ENCODE peak calls at places on chromosomes 6 and 20, in four cellular contexts. D is NCI-H1105 treated with DMSO at 0.1 percent for 48 hours, R is AML-193, K is amniotic stem cell. V is an unnamed sample.

GRCh38 chr20:23291575-23292240 is 58.9 kb upstream of the NXT1 start:
- DNase-seq in K (no peak), D (no peak), R (no peak), V (no peak)

GRCh38 chr6:13917141-13917540 is 7.6 kb upstream of the RNF182 start:
- DNase-seq in R (no peak), K (no peak), D (no peak), V (no peak)

GRCh38 chr6:24500683-24501082 is 5.9 kb downstream of the ALDH5A1 start:
- DNase-seq in K (no peak), D (no peak), R (no peak), V (no peak)

GRCh38 chr6:163347021-163347446 is 67.5 kb upstream of the QKI start:
- DNase-seq in R (no peak), K (no peak), D (no peak), V (no peak)

GRCh38 chr6:45116714-45117410 is 211.3 kb upstream of the RUNX2 start:
- DNase-seq in K (peak), R (no peak), D (no peak), V (peak)

GRCh38 chr20:20713244-20713765 is 861 bp upstream of the RALGAPA2 start:
- DNase-seq in D (no peak), K (no peak), R (no peak), V (no peak)

GRCh38 chr6:127069659-127070279 is 48.7 kb upstream of the RSPO3 start:
- DNase-seq in D (peak), K (no peak), R (peak), V (no peak)

GRCh38 chr6:87095056-87095527 is at the start of gene CGA:
- DNase-seq in D (no peak), K (no peak), R (no peak), V (no peak)